ENCODE peak calls at places on chromosomes 11 and 22, in seven cellular contexts. One of them, this sample, is unnamed.

GRCh38 chr22:23220485-23221350 is 40.4 kb downstream of the BCR start:
- DNase-seq in lower lobe of right lung: peak; percentile 59
- DNase-seq in tibial nerve: no peak
- DNase-seq in fibroblast of lung: peak; percentile 74
- DNase-seq in heart left ventricle: peak; percentile 52
- DNase-seq in choroid plexus epithelial cell: peak; percentile 66
- DNase-seq in HL-60: peak; percentile 84
- DNase-seq in this sample: peak; percentile 50

GRCh38 chr11:123640677-123641494 is 13.5 kb downstream of the SCN3B start:
- DNase-seq in lower lobe of right lung: no peak
- DNase-seq in tibial nerve: no peak
- DNase-seq in fibroblast of lung: peak; percentile 12
- DNase-seq in heart left ventricle: peak; percentile 40
- DNase-seq in choroid plexus epithelial cell: peak; percentile 58
- DNase-seq in HL-60: peak; percentile 41
- DNase-seq in this sample: no peak

GRCh38 chr22:46590334-46590733 is 29.9 kb upstream of the GRAMD4 start:
- DNase-seq in lower lobe of right lung: peak; percentile 43
- DNase-seq in tibial nerve: no peak
- DNase-seq in fibroblast of lung: no peak
- DNase-seq in heart left ventricle: peak; percentile 90
- DNase-seq in choroid plexus epithelial cell: no peak
- DNase-seq in HL-60: no peak
- DNase-seq in this sample: no peak

GRCh38 chr11:20089357-20089756 is 70.9 kb downstream of the DBX1 start:
- DNase-seq in lower lobe of right lung: no peak
- DNase-seq in tibial nerve: no peak
- DNase-seq in fibroblast of lung: peak; percentile 35
- DNase-seq in heart left ventricle: no peak
- DNase-seq in choroid plexus epithelial cell: peak; percentile 66
- DNase-seq in HL-60: no peak
- DNase-seq in this sample: no peak

GRCh38 chr11:65151500-65151899 is 17.2 kb upstream of the SYVN1 start:
- DNase-seq in lower lobe of right lung: no peak
- DNase-seq in tibial nerve: no peak
- DNase-seq in fibroblast of lung: no peak
- DNase-seq in heart left ventricle: no peak
- DNase-seq in choroid plexus epithelial cell: no peak
- DNase-seq in HL-60: no peak
- DNase-seq in this sample: no peak

GRCh38 chr11:111762526-111762925 is 3.7 kb downstream of the PPP2R1B start:
- DNase-seq in lower lobe of right lung: no peak
- DNase-seq in tibial nerve: no peak
- DNase-seq in fibroblast of lung: no peak
- DNase-seq in heart left ventricle: no peak
- DNase-seq in choroid plexus epithelial cell: no peak
- DNase-seq in HL-60: no peak
- DNase-seq in this sample: no peak

GRCh38 chr11:287821-288327 is 1.1 kb upstream of the PGGHG start:
- DNase-seq in lower lobe of right lung: peak; percentile 66
- DNase-seq in tibial nerve: no peak
- DNase-seq in fibroblast of lung: no peak
- DNase-seq in heart left ventricle: peak; percentile 29
- DNase-seq in choroid plexus epithelial cell: no peak
- DNase-seq in HL-60: no peak
- DNase-seq in this sample: no peak

GRCh38 chr22:23183107-23183698 is 2.9 kb downstream of the BCR start:
- DNase-seq in lower lobe of right lung: peak; percentile 71
- DNase-seq in tibial nerve: peak; percentile 52
- DNase-seq in fibroblast of lung: peak; percentile 80
- DNase-seq in heart left ventricle: peak; percentile 57
- DNase-seq in choroid plexus epithelial cell: peak; percentile 76
- DNase-seq in HL-60: no peak
- DNase-seq in this sample: peak; percentile 15

GRCh38 chr11:134460881-134461280 is 48.8 kb upstream of the B3GAT1 start:
- DNase-seq in lower lobe of right lung: no peak
- DNase-seq in tibial nerve: no peak
- DNase-seq in fibroblast of lung: no peak
- DNase-seq in heart left ventricle: no peak
- DNase-seq in choroid plexus epithelial cell: no peak
- DNase-seq in HL-60: no peak
- DNase-seq in this sample: no peak

GRCh38 chr11:613369-613968 is 2.3 kb downstream of the IRF7 start:
- DNase-seq in lower lobe of right lung: peak; percentile 89
- DNase-seq in tibial nerve: peak; percentile 73
- DNase-seq in fibroblast of lung: peak; percentile 37
- DNase-seq in heart left ventricle: peak; percentile 59
- DNase-seq in choroid plexus epithelial cell: peak; percentile 76
- DNase-seq in HL-60: peak; percentile 34
- DNase-seq in this sample: no peak

GRCh38 chr11:69390561-69390960 is 90.9 kb upstream of the LINC01488 start:
- DNase-seq in lower lobe of right lung: no peak
- DNase-seq in tibial nerve: no peak
- DNase-seq in fibroblast of lung: no peak
- DNase-seq in heart left ventricle: no peak
- DNase-seq in choroid plexus epithelial cell: no peak
- DNase-seq in HL-60: no peak
- DNase-seq in this sample: no peak

GRCh38 chr11:79400717-79401330 is 40.0 kb downstream of the TENM4 start:
- DNase-seq in lower lobe of right lung: peak; percentile 51
- DNase-seq in tibial nerve: no peak
- DNase-seq in fibroblast of lung: no peak
- DNase-seq in heart left ventricle: peak; percentile 33
- DNase-seq in choroid plexus epithelial cell: peak; percentile 50
- DNase-seq in HL-60: peak; percentile 10
- DNase-seq in this sample: no peak

DNA sequence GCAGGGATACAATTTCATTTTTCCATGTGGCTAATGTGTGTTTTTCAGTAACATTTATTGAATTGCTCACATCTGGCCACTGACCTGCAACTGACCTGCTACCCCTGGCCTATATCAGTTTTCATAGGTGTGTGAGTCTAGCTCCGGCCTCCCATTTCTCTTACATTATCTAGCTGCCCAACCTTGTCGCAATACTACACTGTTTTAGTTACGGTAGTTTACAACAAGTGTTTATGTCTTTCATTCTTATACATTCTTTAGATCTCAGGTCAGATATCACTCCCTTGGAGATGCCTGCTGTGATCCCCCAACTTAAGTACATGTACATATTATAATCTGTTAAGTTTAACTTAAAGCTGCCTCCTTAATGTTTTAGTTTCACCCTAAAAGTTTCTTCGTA is 2.3 kb upstream of the CYB5R2 start:
- DNase-seq in lower lobe of right lung: no peak
- DNase-seq in tibial nerve: no peak
- DNase-seq in fibroblast of lung: no peak
- DNase-seq in heart left ventricle: no peak
- DNase-seq in choroid plexus epithelial cell: no peak
- DNase-seq in HL-60: no peak
- DNase-seq in this sample: no peak
- TF ChIP-seq CTCF in lower lobe of right lung: no peak
- TF ChIP-seq CTCF in tibial nerve: no peak
- TF ChIP-seq CTCF in fibroblast of lung: no peak
- TF ChIP-seq CTCF in heart left ventricle: no peak
- TF ChIP-seq CTCF in choroid plexus epithelial cell: no peak
- TF ChIP-seq CTCF in HL-60: no peak
- TF ChIP-seq CTCF in this sample: no peak

GRCh38 chr11:83827940-83828554 is 541.9 kb upstream of the CCDC90B start:
- DNase-seq in lower lobe of right lung: no peak
- DNase-seq in tibial nerve: no peak
- DNase-seq in fibroblast of lung: peak; percentile 44
- DNase-seq in heart left ventricle: no peak
- DNase-seq in choroid plexus epithelial cell: peak; percentile 69
- DNase-seq in HL-60: no peak
- DNase-seq in this sample: no peak
- TF ChIP-seq CTCF in lower lobe of right lung: peak; percentile 50
- TF ChIP-seq CTCF in tibial nerve: peak; percentile 44
- TF ChIP-seq CTCF in fibroblast of lung: peak; percentile 66
- TF ChIP-seq CTCF in heart left ventricle: peak; percentile 57
- TF ChIP-seq CTCF in choroid plexus epithelial cell: peak; percentile 68
- TF ChIP-seq CTCF in HL-60: peak; percentile 42
- TF ChIP-seq CTCF in this sample: peak; percentile 64

GRCh38 chr22:39653787-39654077 is 83.2 kb downstream of the CACNA1I start:
- DNase-seq in lower lobe of right lung: no peak
- DNase-seq in tibial nerve: no peak
- DNase-seq in fibroblast of lung: no peak
- DNase-seq in heart left ventricle: no peak
- DNase-seq in choroid plexus epithelial cell: no peak
- DNase-seq in HL-60: no peak
- DNase-seq in this sample: no peak

GRCh38 chr22:39655736-39656285 is 85.3 kb downstream of the CACNA1I start:
- DNase-seq in lower lobe of right lung: no peak
- DNase-seq in tibial nerve: no peak
- DNase-seq in fibroblast of lung: no peak
- DNase-seq in heart left ventricle: no peak
- DNase-seq in choroid plexus epithelial cell: no peak
- DNase-seq in HL-60: no peak
- DNase-seq in this sample: no peak

GRCh38 chr22:39656495-39657490 is 86.2 kb downstream of the CACNA1I start:
- DNase-seq in lower lobe of right lung: no peak
- DNase-seq in tibial nerve: no peak
- DNase-seq in fibroblast of lung: no peak
- DNase-seq in heart left ventricle: no peak
- DNase-seq in choroid plexus epithelial cell: no peak
- DNase-seq in HL-60: no peak
- DNase-seq in this sample: no peak

GRCh38 chr22:39654527-39654926 is 84.0 kb downstream of the CACNA1I start:
- DNase-seq in lower lobe of right lung: no peak
- DNase-seq in tibial nerve: no peak
- DNase-seq in fibroblast of lung: no peak
- DNase-seq in heart left ventricle: no peak
- DNase-seq in choroid plexus epithelial cell: no peak
- DNase-seq in HL-60: no peak
- DNase-seq in this sample: no peak

DNA sequence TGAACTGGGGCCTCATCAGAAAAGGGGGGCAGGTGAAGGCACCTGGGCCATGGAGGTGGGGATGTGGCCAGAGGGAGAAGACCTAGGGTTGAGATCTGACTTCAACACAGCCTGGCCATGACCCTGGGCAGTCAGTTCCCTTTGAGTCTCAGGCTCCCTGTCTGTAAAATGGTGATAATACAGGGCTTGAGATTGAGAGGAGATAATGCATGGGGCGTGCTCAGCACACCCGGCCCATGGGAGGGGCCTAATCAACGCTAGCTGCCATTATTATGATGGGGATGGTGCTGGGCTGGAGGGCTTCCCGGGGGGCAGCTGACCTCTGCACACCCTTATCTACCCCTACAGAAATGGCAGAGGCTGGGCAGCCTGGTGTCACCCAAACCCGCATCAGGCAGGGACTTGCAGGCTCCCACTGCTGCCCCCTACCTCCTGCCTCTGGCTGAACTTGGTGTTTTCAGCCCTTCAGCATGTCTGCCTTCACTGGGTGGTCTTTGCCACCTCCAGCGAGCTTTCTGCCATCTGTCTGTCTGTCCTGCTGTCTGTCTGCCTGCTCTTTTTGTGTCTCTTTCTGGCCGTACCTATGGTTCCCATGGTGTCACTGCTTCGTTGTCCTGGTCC is 84.5 kb downstream of the CACNA1I start:
- DNase-seq in lower lobe of right lung: no peak
- DNase-seq in tibial nerve: no peak
- DNase-seq in fibroblast of lung: no peak
- DNase-seq in heart left ventricle: no peak
- DNase-seq in choroid plexus epithelial cell: peak; percentile 8
- DNase-seq in HL-60: no peak
- DNase-seq in this sample: no peak
- TF ChIP-seq CTCF in lower lobe of right lung: no peak
- TF ChIP-seq CTCF in tibial nerve: no peak
- TF ChIP-seq CTCF in fibroblast of lung: no peak
- TF ChIP-seq CTCF in heart left ventricle: no peak
- TF ChIP-seq CTCF in choroid plexus epithelial cell: peak; percentile 36
- TF ChIP-seq CTCF in HL-60: no peak
- TF ChIP-seq CTCF in this sample: no peak

GRCh38 chr11:13174090-13174489 is 103.5 kb upstream of the BMAL1 start:
- DNase-seq in lower lobe of right lung: no peak
- DNase-seq in tibial nerve: no peak
- DNase-seq in fibroblast of lung: peak; percentile 20
- DNase-seq in heart left ventricle: no peak
- DNase-seq in choroid plexus epithelial cell: no peak
- DNase-seq in HL-60: no peak
- DNase-seq in this sample: no peak
- TF ChIP-seq CTCF in lower lobe of right lung: no peak
- TF ChIP-seq CTCF in tibial nerve: no peak
- TF ChIP-seq CTCF in fibroblast of lung: no peak
- TF ChIP-seq CTCF in heart left ventricle: no peak
- TF ChIP-seq CTCF in choroid plexus epithelial cell: no peak
- TF ChIP-seq CTCF in HL-60: no peak
- TF ChIP-seq CTCF in this sample: no peak

DNA sequence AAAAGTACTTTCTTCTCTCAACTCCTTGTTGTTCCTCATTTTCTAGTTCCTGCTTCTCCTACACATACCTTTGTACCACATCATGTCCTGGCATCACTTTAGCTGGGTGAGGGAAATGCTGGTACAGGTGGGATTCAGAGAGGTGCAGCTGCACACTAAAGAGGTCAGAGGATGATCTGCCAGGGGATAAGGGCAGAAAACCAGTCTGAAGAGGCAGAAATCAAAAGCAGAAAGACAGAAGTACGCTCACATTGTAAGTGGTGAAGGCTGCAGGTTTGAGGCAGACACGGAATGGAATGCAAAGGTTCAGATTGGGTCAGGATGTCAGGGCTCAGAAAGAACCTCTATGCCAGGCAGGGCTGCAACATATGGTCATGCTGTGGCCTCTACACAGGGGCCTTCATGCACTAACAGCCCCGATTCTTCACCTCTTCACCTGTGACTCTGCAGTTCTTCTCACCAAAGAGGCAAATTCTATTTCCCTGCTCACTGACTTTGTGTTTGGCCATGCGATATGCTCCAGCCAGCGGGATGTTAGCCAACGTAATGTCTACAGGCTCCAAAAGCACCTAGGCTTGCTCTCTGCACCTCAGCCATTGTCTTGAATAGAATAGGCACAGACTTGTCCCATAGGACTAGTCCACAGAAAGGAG is 373.7 kb downstream of the NXPE2 start:
- DNase-seq in lower lobe of right lung: no peak
- DNase-seq in tibial nerve: no peak
- DNase-seq in fibroblast of lung: no peak
- DNase-seq in heart left ventricle: no peak
- DNase-seq in choroid plexus epithelial cell: no peak
- DNase-seq in HL-60: no peak
- DNase-seq in this sample: no peak
- TF ChIP-seq CTCF in lower lobe of right lung: no peak
- TF ChIP-seq CTCF in tibial nerve: no peak
- TF ChIP-seq CTCF in fibroblast of lung: no peak
- TF ChIP-seq CTCF in heart left ventricle: no peak
- TF ChIP-seq CTCF in choroid plexus epithelial cell: no peak
- TF ChIP-seq CTCF in HL-60: no peak
- TF ChIP-seq CTCF in this sample: no peak

This sample was measured in AG09319.